ENCODE peak calls at places on chromosomes 12 and 14, in five cellular contexts. H is activated T-cell treated with anti-CD3 and anti-CD28 coated beads for 1 hour, Q is spleen, R is dorsolateral prefrontal cortex, W is right atrium auricular region. X is an unnamed sample.

GRCh38 chr14:50943261-50943942 is 881 bp downstream of the PYGL start:
- DNase-seq in H (no peak), Q (peak; percentile 80), R (no peak), W (peak; percentile 84), X (peak; percentile 64)

GRCh38 chr14:99213101-99213500 is 58.9 kb downstream of the BCL11B start:
- DNase-seq in H (no peak), Q (peak; percentile 47), R (no peak), W (no peak), X (no peak)

GRCh38 chr12:51320695-51321320 is 3.2 kb downstream of the BIN2 start:
- DNase-seq in H (no peak), Q (no peak), R (no peak), W (no peak), X (no peak)

GRCh38 chr12:57842342-57843294 is 3.9 kb downstream of the CTDSP2 start:
- DNase-seq in H (no peak), Q (no peak), R (no peak), W (no peak), X (peak; percentile 57)

GRCh38 chr12:29608581-29608980 is 111.1 kb upstream of the OVCH1 start:
- DNase-seq in H (no peak), Q (no peak), R (no peak), W (no peak), X (no peak)

GRCh38 chr14:92993302-92993701 is 70.4 kb downstream of the CHGA start:
- DNase-seq in H (no peak), Q (no peak), R (no peak), W (peak; percentile 68), X (no peak)

GRCh38 chr12:46432325-46432724 is 59.8 kb upstream of the SLC38A2 start:
- DNase-seq in H (no peak), Q (no peak), R (no peak), W (no peak), X (no peak)

GRCh38 chr12:123231931-123232330 is 1.0 kb downstream of the MPHOSPH9 start:
- DNase-seq in H (no peak), Q (no peak), R (peak; percentile 12), W (no peak), X (no peak)

GRCh38 chr12:11730299-11731041 is 81.0 kb downstream of the ETV6 start:
- DNase-seq in H (no peak), Q (no peak), R (no peak), W (no peak), X (no peak)

GRCh38 chr12:131607658-131608447 is 103.0 kb upstream of the SFSWAP start:
- DNase-seq in H (no peak), Q (peak; percentile 64), R (no peak), W (no peak), X (no peak)

GRCh38 chr14:25041898-25042297 is 8.0 kb downstream of the STXBP6 start:
- DNase-seq in H (no peak), Q (no peak), R (no peak), W (no peak), X (no peak)

GRCh38 chr12:124705545-124706138 is 138.2 kb upstream of the NCOR2 start:
- DNase-seq in H (no peak), Q (no peak), R (no peak), W (no peak), X (no peak)

GRCh38 chr14:41899416-41899815 is 292.7 kb downstream of the LRFN5 start:
- DNase-seq in H (no peak), Q (no peak), R (no peak), W (no peak), X (no peak)

GRCh38 chr14:97719931-97720330 is 922.7 kb downstream of the VRK1 start:
- DNase-seq in H (peak; percentile 33), Q (no peak), R (no peak), W (no peak), X (no peak)

GRCh38 chr12:47818007-47818376 is 1.7 kb downstream of the HDAC7 start:
- DNase-seq in H (no peak), Q (peak; percentile 74), R (no peak), W (no peak), X (no peak)

GRCh38 chr12:80567391-80567790 is 123.4 kb downstream of the PTPRQ start:
- DNase-seq in H (no peak), Q (no peak), R (no peak), W (no peak), X (no peak)

GRCh38 chr12:115623764-115624334 is 653.6 kb downstream of the MED13L start:
- DNase-seq in H (no peak), Q (no peak), R (no peak), W (no peak), X (peak; percentile 28)

GRCh38 chr14:69398818-69399210 is 322 bp downstream of the SLC39A9 start:
- DNase-seq in H (no peak), Q (no peak), R (no peak), W (no peak), X (no peak)

GRCh38 chr14:54211562-54212308 is 185.1 kb upstream of the CDKN3 start:
- DNase-seq in H (no peak), Q (no peak), R (no peak), W (no peak), X (no peak)

GRCh38 chr14:100711493-100711892 is 15.2 kb upstream of the DLK1 start:
- DNase-seq in H (no peak), Q (peak; percentile 83), R (no peak), W (no peak), X (no peak)

GRCh38 chr14:69715725-69716482 is 51.0 kb upstream of the SRSF5 start:
- DNase-seq in H (no peak), Q (no peak), R (no peak), W (peak; percentile 81), X (no peak)

GRCh38 chr12:67508830-67509229 is 139.7 kb upstream of the DYRK2 start:
- DNase-seq in H (no peak), Q (no peak), R (no peak), W (no peak), X (no peak)

GRCh38 chr12:49256274-49256637 is 8.6 kb upstream of the TUBA1C start:
- DNase-seq in H (no peak), Q (no peak), R (no peak), W (no peak), X (no peak)

GRCh38 chr12:45509187-45509586 is 220.3 kb upstream of the ARID2 start:
- DNase-seq in H (no peak), Q (no peak), R (no peak), W (no peak), X (no peak)

GRCh38 chr12:54356951-54357356 is 7.3 kb downstream of the GPR84 start:
- DNase-seq in H (no peak), Q (no peak), R (no peak), W (no peak), X (no peak)

GRCh38 chr12:16350682-16351081 is 3.2 kb downstream of the MGST1 start:
- DNase-seq in H (no peak), Q (no peak), R (no peak), W (peak; percentile 84), X (no peak)

GRCh38 chr12:50453872-50454271 is 50.9 kb upstream of the DIP2B start:
- DNase-seq in H (no peak), Q (no peak), R (no peak), W (no peak), X (no peak)

GRCh38 chr12:70730675-70731180 is 93.5 kb upstream of the PTPRB start:
- DNase-seq in H (no peak), Q (no peak), R (no peak), W (no peak), X (no peak)

GRCh38 chr12:15049456-15050153 is 76.8 kb downstream of the PDE6H start:
- DNase-seq in H (no peak), Q (no peak), R (no peak), W (no peak), X (no peak)

GRCh38 chr12:3998397-3998796 is 125.2 kb upstream of the PARP11 start:
- DNase-seq in H (no peak), Q (no peak), R (no peak), W (no peak), X (no peak)

GRCh38 chr12:110199360-110200123 is 75.4 kb downstream of the IFT81 start:
- DNase-seq in H (no peak), Q (no peak), R (no peak), W (no peak), X (no peak)

GRCh38 chr14:95495093-95495492 is 21.4 kb downstream of the SYNE3 start:
- DNase-seq in H (no peak), Q (no peak), R (no peak), W (no peak), X (no peak)

GRCh38 chr12:4320287-4320858 is 640 bp upstream of the TIGAR start:
- DNase-seq in H (no peak), Q (no peak), R (no peak), W (no peak), X (no peak)

GRCh38 chr12:49950310-49951251 is at the start of gene AQP2:
- DNase-seq in H (no peak), Q (peak; percentile 54), R (peak; percentile 27), W (no peak), X (no peak)

GRCh38 chr12:92629349-92630065 is 73.3 kb upstream of the PLEKHG7 start:
- DNase-seq in H (no peak), Q (no peak), R (no peak), W (no peak), X (no peak)

GRCh38 chr12:53972722-53973092 is 219 bp upstream of the HOXC11 start:
- DNase-seq in H (no peak), Q (no peak), R (no peak), W (no peak), X (no peak)

GRCh38 chr12:34286483-34286882 is 264.2 kb downstream of the ALG10 start:
- DNase-seq in H (no peak), Q (no peak), R (no peak), W (no peak), X (no peak)

GRCh38 chr14:69571879-69572633 is 2.6 kb downstream of the CCDC177 start:
- DNase-seq in H (no peak), Q (no peak), R (no peak), W (no peak), X (peak; percentile 61)

X was measured in WTC11.